ENCODE peak calls at places on chromosome 1, in four cellular contexts. N is transverse colon, P is adrenal gland, O is uterus. A is an unnamed sample.

GRCh38 chr1:173392895-173393654 is 84.1 kb upstream of the PRDX6 start:
- DNase-seq in N (no peak), O (no peak), P (peak; percentile 71), A (no peak)

GRCh38 chr1:106222415-106222814 is 834.1 kb upstream of the PRMT6 start:
- DNase-seq in P (no peak), O (no peak), N (no peak), A (no peak)

GRCh38 chr1:106534612-106535011 is 521.9 kb upstream of the PRMT6 start:
- DNase-seq in P (no peak), O (no peak), N (no peak), A (no peak)

GRCh38 chr1:165592945-165593823 is 37.9 kb upstream of the MGST3 start:
- DNase-seq in N (peak; percentile 76), O (peak; percentile 78), P (peak; percentile 84), A (peak; percentile 66)

GRCh38 chr1:33015216-33015615 is 21.5 kb downstream of the AK2 start:
- DNase-seq in O (no peak), N (no peak), P (no peak), A (peak; percentile 61)

GRCh38 chr1:24266398-24266941 is 52.7 kb upstream of the GRHL3 start:
- DNase-seq in P (no peak), N (no peak), O (no peak), A (no peak)

GRCh38 chr1:17216078-17216477 is 11.2 kb downstream of the PADI1 start:
- DNase-seq in P (no peak), N (no peak), O (no peak), A (no peak)

GRCh38 chr1:37999434-38000232 is 5.7 kb downstream of the FHL3 start:
- DNase-seq in P (peak; percentile 71), N (no peak), O (peak; percentile 61), A (peak; percentile 79)

GRCh38 chr1:33294071-33295010 is 26.6 kb downstream of the A3GALT2 start:
- DNase-seq in O (no peak), P (no peak), N (no peak), A (peak; percentile 34)

GRCh38 chr1:208308221-208308620 is 64.0 kb upstream of the PLXNA2 start:
- DNase-seq in P (no peak), O (no peak), N (no peak), A (no peak)

GRCh38 chr1:55233149-55233777 is 18.1 kb upstream of the USP24 start:
- DNase-seq in O (no peak), P (no peak), N (no peak), A (no peak)

GRCh38 chr1:215987092-215987855 is 420.2 kb downstream of the KCTD3 start:
- DNase-seq in P (no peak), N (no peak), O (no peak), A (no peak)

GRCh38 chr1:76267631-76268030 is 193.1 kb downstream of the ST6GALNAC3 start:
- DNase-seq in O (no peak), P (no peak), N (no peak), A (no peak)

GRCh38 chr1:14111121-14111520 is 411.1 kb downstream of the PRDM2 start:
- DNase-seq in N (no peak), P (no peak), O (no peak), A (no peak)

GRCh38 chr1:37727186-37727585 is 34.9 kb downstream of the CDCA8 start:
- DNase-seq in P (no peak), N (no peak), O (no peak), A (no peak)

GRCh38 chr1:232725303-232726047 is 79.7 kb upstream of the MAP10 start:
- DNase-seq in O (no peak), N (no peak), P (no peak), A (no peak)

DNA sequence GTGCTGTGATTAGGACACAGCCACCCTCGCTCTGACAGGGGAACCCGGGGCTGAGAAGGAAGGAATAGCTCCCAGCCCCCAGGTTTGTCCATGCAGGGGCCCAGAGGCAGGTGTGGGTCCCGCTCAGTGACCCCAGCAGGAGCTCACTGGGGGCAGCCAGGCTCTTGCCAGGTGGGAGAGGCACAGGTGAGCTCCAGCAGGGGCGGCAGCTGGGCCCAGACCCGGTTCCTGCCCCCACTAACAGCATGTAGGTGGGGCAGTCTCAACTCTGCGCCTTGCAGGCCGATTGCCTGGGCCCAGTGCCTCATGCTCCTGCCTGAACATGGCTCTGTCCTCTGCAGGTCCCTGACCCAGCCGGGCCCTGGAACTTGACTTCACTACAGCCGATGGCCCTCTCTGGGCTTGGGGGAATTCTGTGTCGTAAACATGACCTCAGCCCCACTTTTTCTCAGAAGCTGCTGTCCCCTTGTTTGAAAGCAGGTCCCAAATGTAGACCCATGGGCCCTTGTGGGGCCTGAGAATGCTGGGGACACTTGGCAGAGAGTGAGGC is 127.0 kb downstream of the PRDM16 start:
- DNase-seq in O (no peak), N (no peak), P (no peak), A (no peak)
- H3K9me3 ChIP-seq in O (no peaks in the 10 kb centered on the region), N (no peaks in the 10 kb centered on the region), P (no peaks in the 10 kb centered on the region), A (no peaks in the 10 kb centered on the region)

GRCh38 chr1:209871006-209871405 is 43.2 kb downstream of the UTP25 start:
- DNase-seq in N (no peak), P (no peak), O (no peak), A (no peak)

GRCh38 chr1:209870151-209870831 is 42.5 kb downstream of the UTP25 start:
- DNase-seq in P (no peak), O (no peak), N (no peak), A (no peak)

GRCh38 chr1:209873067-209873810 is 45.5 kb downstream of the UTP25 start:
- DNase-seq in P (no peak), N (no peak), O (no peak), A (no peak)

GRCh38 chr1:209869242-209870149 is 41.7 kb downstream of the UTP25 start:
- DNase-seq in O (no peak), P (no peak), N (no peak), A (no peak)

DNA sequence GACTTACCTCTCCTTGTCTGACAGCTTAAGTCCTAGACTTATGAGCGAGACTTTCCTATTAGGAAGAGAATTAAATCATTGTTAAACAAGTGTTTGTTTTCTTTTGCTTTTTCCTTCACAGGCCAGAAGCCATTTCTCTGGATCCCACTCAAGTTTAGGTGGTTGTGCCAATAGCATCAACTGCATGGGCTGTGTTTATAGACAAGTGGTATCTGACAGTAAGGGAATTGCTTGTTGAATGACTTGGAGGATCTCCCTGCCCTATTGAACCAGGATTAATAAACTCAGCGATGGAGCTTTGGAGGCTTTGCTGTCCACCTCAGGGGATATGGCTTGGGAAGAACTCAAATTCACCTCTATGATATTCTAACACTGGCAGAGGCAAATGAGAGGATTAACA is 43.7 kb downstream of the UTP25 start:
- DNase-seq in N (no peak), P (no peak), O (no peak), A (no peak)
- H3K4me1 ChIP-seq in N (no peaks in the 10 kb centered on the region), P (no peaks in the 10 kb centered on the region), O (no peaks in the 10 kb centered on the region), A (no peaks in the 10 kb centered on the region)

DNA sequence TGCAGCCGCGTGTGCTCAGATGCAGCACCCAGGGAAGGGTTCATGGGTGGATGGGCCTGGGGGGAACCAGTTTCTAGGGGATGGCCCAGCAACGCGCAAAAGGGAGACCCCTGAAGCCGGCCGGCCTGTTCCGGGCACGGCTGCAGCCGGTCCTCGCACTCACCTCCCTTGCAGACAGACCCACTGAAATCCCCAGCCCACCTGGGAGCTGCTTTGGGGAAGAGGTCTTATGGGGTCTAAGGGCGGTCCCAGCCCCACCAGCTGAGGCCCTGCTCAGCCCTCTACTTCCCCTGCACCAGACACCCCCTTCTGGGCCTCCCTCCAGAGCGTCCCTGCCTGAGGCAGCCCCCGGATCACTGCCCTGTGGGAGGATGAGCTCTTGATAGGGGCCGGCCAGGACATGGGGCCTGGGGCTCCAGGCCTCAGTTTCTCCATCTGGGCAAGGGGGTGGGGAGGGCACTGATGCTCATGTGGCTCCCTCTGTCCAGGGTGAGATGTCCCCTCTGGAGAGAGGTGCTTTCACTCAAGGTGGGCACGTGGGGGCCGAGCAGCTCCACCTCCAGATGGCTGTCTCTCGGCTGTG is 20.0 kb upstream of the TTC34 start:
- DNase-seq in N (no peak), P (no peak), O (no peak), A (peak; percentile 13)
- H3K9me3 ChIP-seq in N (no peaks in the 10 kb centered on the region), P (no peaks in the 10 kb centered on the region), O (no peaks in the 10 kb centered on the region), A (no peaks in the 10 kb centered on the region)

GRCh38 chr1:111191496-111191895 is 8.9 kb downstream of the DENND2D start:
- DNase-seq in P (no peak), N (no peak), O (no peak), A (no peak)
- H3K4me1 ChIP-seq in P (peaks cover 38% of the 10 kb centered on the region), N (peaks cover 46% of the 10 kb centered on the region), O (no peaks in the 10 kb centered on the region), A (peaks cover 6% of the 10 kb centered on the region)

A was measured in right cardiac atrium.